ENCODE peak calls at places on chromosomes 6 and 20, in seven cellular contexts. L is cardiac fibroblast, A is cardiac muscle cell, U is DND-41, P is sigmoid colon, V is A549, M is HFF-Myc. T is an unnamed sample.

GRCh38 chr6:131694832-131695426 is 6.3 kb downstream of the OR2A4 start:
- DNase-seq in L (peak), A (peak), U (peak), P (no peak), V (peak), M (peak), T (peak)

GRCh38 chr6:159067334-159067733 is 22.5 kb upstream of the TAGAP start:
- DNase-seq in L (no peak), A (no peak), U (no peak), P (no peak), V (no peak), M (no peak), T (no peak)

GRCh38 chr20:16821211-16822089 is 73.3 kb downstream of the OTOR start:
- DNase-seq in L (peak), A (peak), U (peak), P (no peak), V (peak), M (peak), T (peak)

GRCh38 chr20:11694467-11694866 is 223.2 kb upstream of the BTBD3 start:
- DNase-seq in L (no peak), A (no peak), U (no peak), P (no peak), V (no peak), M (no peak), T (no peak)

GRCh38 chr6:113674075-113674474 is 183.1 kb upstream of the MARCKS start:
- DNase-seq in L (no peak), A (no peak), U (no peak), P (no peak), V (no peak), M (no peak), T (no peak)

GRCh38 chr6:143743256-143744166 is 65.7 kb downstream of the PHACTR2 start:
- DNase-seq in L (peak), A (peak), U (no peak), P (peak), V (no peak), M (no peak), T (no peak)

GRCh38 chr6:87667032-87667431 is 35.0 kb downstream of the AKIRIN2 start:
- DNase-seq in L (no peak), A (no peak), U (no peak), P (no peak), V (no peak), M (no peak), T (no peak)

GRCh38 chr6:19822134-19822533 is 15.0 kb upstream of the ID4 start:
- DNase-seq in L (no peak), A (peak), U (no peak), P (no peak), V (no peak), M (no peak), T (no peak)

GRCh38 chr20:21074605-21075336 is 31.4 kb downstream of the LINC00237 start:
- DNase-seq in L (no peak), A (no peak), U (no peak), P (no peak), V (no peak), M (peak), T (no peak)

GRCh38 chr6:35955970-35956369 is 35.1 kb upstream of the SRPK1 start:
- DNase-seq in L (no peak), A (no peak), U (peak), P (no peak), V (no peak), M (no peak), T (no peak)

GRCh38 chr6:44925100-44925739 is 402.9 kb upstream of the RUNX2 start:
- DNase-seq in L (peak), A (peak), U (no peak), P (no peak), V (no peak), M (no peak), T (peak)

GRCh38 chr20:25547999-25548398 is 37.3 kb downstream of the NINL start:
- DNase-seq in L (no peak), A (no peak), U (no peak), P (no peak), V (no peak), M (no peak), T (no peak)

GRCh38 chr20:38680492-38681118 is 43.7 kb upstream of the SLC32A1 start:
- DNase-seq in L (peak), A (peak), U (peak), P (no peak), V (no peak), M (no peak), T (peak)

GRCh38 chr6:158660331-158660730 is 10.5 kb downstream of the SYTL3 start:
- DNase-seq in L (no peak), A (no peak), U (peak), P (peak), V (peak), M (no peak), T (peak)

GRCh38 chr20:61628901-61629300 is 376.8 kb downstream of the CDH4 start:
- DNase-seq in L (no peak), A (no peak), U (no peak), P (no peak), V (no peak), M (no peak), T (no peak)

GRCh38 chr6:152461556-152461955 is 175.6 kb downstream of the SYNE1 start:
- DNase-seq in L (no peak), A (no peak), U (no peak), P (no peak), V (no peak), M (no peak), T (no peak)

GRCh38 chr6:37111156-37111461 is 58.8 kb upstream of the PIM1 start:
- DNase-seq in L (no peak), A (no peak), U (no peak), P (no peak), V (no peak), M (no peak), T (no peak)

DNA sequence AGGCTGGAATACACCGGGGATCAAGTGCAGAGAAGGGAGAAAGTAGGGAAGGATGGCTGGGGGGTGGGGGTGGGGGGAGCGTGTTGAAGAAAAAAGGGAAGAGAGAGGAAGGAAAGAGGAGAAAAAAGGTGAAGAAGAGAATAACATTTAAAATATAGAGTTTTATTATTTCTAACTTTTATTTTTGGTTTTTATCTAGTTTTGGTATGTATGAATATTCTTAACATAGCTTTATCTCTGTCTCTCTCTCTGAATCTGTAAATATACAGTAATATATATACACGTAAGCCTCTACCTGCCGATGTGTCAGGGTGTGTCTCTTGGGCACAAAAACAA is 30.0 kb downstream of the HLA-F start:
- DNase-seq in L (no peak), A (no peak), U (no peak), P (no peak), V (no peak), M (no peak), T (no peak)
- H3K4me3 ChIP-seq in L (peak), A (peak), U (no peak), P (no peak), V (peak), M (peak), T (no peak)

DNA sequence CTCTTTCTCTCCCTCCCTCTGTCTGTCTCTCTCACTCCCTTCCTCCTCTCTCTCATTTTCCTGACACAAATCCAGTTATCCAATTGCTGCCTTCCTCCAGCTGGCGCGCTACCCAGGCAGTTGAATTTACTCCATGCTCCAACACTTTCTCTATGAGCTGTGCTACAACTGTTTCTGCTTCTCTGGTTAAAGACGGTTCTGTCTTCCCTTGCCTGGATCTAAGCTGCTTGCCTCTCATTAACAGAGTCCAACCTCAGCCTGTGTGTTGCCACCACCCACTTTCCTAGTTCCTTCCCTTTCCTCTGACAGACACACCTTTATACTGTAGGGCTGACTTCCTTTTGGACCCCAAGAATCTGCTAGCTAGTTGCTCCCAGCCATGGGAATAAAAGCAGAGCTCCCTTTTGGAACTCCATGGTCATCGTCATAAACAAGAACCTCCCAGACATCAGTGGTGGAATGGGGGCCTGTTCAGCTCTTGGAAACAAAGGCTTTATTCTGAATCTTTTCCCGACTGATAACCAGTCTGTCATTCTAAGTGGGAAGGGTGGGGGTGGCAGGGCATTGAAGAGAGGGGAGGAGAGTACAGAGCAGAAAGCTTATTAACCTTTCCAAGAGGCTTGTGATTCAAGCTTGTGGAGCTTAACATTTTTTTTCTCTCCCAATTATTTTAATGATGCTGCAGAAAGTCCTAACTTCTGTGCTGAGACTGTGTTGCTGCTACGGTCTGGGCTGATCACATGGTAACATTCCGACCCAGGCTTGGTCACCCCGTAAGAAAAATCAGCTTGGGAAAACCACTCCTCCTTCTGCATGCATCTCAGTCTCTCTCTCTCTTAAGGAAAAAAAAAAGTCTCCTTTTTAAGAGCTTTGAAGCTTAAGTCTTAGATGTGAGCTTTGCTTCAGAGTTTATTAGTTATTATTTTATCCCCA is 31.3 kb upstream of the BMP2 start:
- DNase-seq in L (no peak), A (no peak), U (no peak), P (no peak), V (no peak), M (no peak), T (no peak)
- H3K4me3 ChIP-seq in L (no peak), A (no peak), U (no peak), P (no peak), V (no peak), M (no peak), T (no peak)

GRCh38 chr20:35771689-35772562 is at the start of gene PHF20:
- DNase-seq in L (peak), A (peak), U (peak), P (peak), V (peak), M (peak), T (peak)

GRCh38 chr20:35771367-35771688 is 487 bp upstream of the PHF20 start:
- DNase-seq in L (no peak), A (no peak), U (no peak), P (no peak), V (no peak), M (no peak), T (no peak)

GRCh38 chr20:35776513-35777101 is 4.8 kb downstream of the PHF20 start:
- DNase-seq in L (peak), A (no peak), U (no peak), P (peak), V (no peak), M (no peak), T (no peak)

GRCh38 chr20:35772563-35773058 is 796 bp downstream of the PHF20 start:
- DNase-seq in L (no peak), A (no peak), U (no peak), P (no peak), V (no peak), M (no peak), T (no peak)

GRCh38 chr20:35773154-35773751 is 1.4 kb downstream of the PHF20 start:
- DNase-seq in L (peak), A (no peak), U (peak), P (peak), V (no peak), M (no peak), T (no peak)
- H3K4me3 ChIP-seq in L (peak), A (peak), U (peak), P (no peak), V (peak), M (peak), T (peak)

GRCh38 chr6:2221724-2222274 is 23.6 kb downstream of the GMDS start:
- DNase-seq in L (no peak), A (no peak), U (no peak), P (no peak), V (no peak), M (no peak), T (no peak)
- H3K4me3 ChIP-seq in L (peak), A (no peak), U (peak), P (no peak), V (peak), M (no peak), T (no peak)

GRCh38 chr6:79947191-79948173 is at the start of gene ELOVL4:
- DNase-seq in L (peak), A (peak), U (peak), P (peak), V (peak), M (no peak), T (peak)
- H3K4me3 ChIP-seq in L (peak), A (peak), U (peak), P (peak), V (peak), M (peak), T (peak)

GRCh38 chr6:27451660-27452390 is 21.1 kb downstream of the ZNF184 start:
- DNase-seq in L (no peak), A (no peak), U (no peak), P (no peak), V (no peak), M (no peak), T (no peak)
- H3K4me3 ChIP-seq in L (no peak), A (no peak), U (no peak), P (no peak), V (no peak), M (no peak), T (no peak)

GRCh38 chr20:44401770-44402390 is 46.4 kb downstream of the HNF4A start:
- DNase-seq in L (no peak), A (no peak), U (no peak), P (no peak), V (no peak), M (no peak), T (no peak)

GRCh38 chr20:44404204-44405181 is 49.0 kb downstream of the HNF4A start:
- DNase-seq in L (no peak), A (no peak), U (no peak), P (no peak), V (no peak), M (no peak), T (no peak)

GRCh38 chr20:44401052-44401769 is 45.7 kb downstream of the HNF4A start:
- DNase-seq in L (no peak), A (no peak), U (no peak), P (no peak), V (peak), M (no peak), T (no peak)

GRCh38 chr20:44403194-44404112 is 48.0 kb downstream of the HNF4A start:
- DNase-seq in L (no peak), A (no peak), U (no peak), P (no peak), V (no peak), M (no peak), T (no peak)

DNA sequence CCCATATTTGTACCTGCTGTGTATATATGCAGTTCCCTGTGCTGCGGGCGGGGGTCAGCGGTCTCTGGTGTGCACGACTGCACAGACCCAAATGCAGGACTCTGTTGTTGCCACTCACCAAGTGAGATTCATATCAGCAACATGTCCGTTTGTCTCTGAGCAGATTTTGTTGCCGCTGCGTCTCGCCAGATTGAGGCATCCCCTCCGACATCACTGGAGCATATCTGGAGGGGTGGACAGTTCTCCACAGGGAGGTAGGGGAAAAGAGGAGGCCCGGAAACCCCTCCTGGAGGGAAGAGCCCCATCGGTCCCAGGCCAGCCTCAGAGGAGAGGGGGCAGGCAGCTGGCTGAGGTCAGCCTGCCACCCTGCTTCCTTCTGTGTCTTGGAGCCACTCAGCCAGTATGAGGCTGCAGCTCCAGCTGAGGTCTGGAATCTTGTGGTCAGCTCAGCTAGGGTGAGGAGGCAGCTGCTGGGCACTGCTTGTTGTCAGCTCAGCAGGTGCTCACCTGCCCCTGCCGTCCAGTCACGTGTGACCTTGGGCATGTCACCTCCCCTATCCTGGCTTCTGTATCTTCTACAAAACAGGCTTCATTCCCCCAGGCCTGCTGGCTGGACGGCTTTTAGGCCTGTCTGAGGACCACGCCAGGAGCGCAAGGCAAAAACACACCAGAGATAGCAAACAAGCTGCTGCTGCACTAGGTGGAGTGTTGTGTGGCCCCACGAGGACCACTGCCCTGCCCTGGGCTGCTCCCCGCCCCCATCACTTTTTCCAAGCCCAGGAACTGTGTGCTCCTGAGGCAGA is 47.1 kb downstream of the HNF4A start:
- DNase-seq in L (no peak), A (no peak), U (no peak), P (no peak), V (no peak), M (no peak), T (no peak)
- H3K4me3 ChIP-seq in L (no peak), A (no peak), U (no peak), P (no peak), V (peak), M (no peak), T (no peak)

GRCh38 chr20:18496740-18497592 is at the start of gene RBBP9:
- DNase-seq in L (peak), A (peak), U (peak), P (peak), V (peak), M (peak), T (peak)

GRCh38 chr20:18496042-18496441 is 983 bp downstream of the RBBP9 start:
- DNase-seq in L (no peak), A (peak), U (no peak), P (no peak), V (no peak), M (no peak), T (no peak)

DNA sequence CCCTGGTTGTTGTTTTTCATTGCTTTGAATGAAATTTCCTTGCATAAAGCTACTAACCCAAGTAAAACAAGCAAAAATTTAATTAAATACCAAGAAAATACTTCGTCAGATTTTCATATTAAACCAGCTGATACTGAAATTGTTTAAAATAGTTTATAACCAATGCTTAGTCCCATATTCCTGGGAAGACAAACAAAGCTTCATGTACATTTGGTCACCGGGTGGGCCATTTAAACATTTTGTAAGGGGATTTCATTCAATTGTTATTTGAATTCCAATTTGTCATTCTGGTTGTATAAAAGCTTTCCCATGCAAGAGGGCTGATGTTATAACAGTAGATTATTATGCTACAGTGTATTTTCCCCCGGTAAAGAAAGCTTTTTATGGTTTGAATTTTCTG is 578 bp upstream of the RBBP9 start:
- DNase-seq in L (no peak), A (no peak), U (no peak), P (no peak), V (no peak), M (no peak), T (no peak)
- H3K4me3 ChIP-seq in L (no peak), A (peak), U (peak), P (no peak), V (no peak), M (no peak), T (peak)

DNA sequence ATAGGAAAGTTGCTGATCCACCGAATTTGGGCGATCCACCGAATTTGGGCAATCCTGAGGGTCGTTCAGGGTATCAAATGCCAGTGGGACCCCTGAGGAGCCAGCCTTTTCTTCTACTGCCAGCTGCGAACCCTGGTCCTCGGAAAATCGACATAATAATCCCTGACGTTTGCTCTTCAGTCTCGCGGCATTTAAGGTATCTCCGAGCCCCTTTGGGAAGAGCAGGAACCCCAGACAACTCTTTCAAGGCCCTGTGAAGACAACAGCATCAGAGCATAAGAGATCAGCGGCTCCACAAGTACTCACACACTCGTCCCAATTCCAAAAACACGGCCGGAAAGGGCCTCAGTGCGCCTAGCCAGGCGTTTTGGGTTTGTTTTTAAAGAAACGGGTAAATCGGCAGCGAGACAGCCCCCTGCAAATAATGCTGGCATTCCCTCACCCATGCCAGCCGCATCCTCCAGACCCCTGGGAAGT is 998 bp downstream of the SIM1 start:
- DNase-seq in L (no peak), A (no peak), U (no peak), P (no peak), V (no peak), M (no peak), T (no peak)
- H3K4me3 ChIP-seq in L (no peak), A (no peak), U (no peak), P (no peak), V (no peak), M (peak), T (no peak)